ENCODE peak calls at places on chromosome 20, in seven cellular contexts. One of them, this sample, is unnamed.

GRCh38 chr20:9966966-9967365 is 67.8 kb upstream of the ANKEF1 start:
- DNase-seq in GM12864: no peak
- DNase-seq in caudate nucleus: no peak
- DNase-seq in IMR-90: no peak
- DNase-seq in nephron progenitor cell: no peak
- DNase-seq in T-helper 9 cell: no peak
- DNase-seq in lung microvascular endothelial cell: no peak
- DNase-seq in this sample: no peak

GRCh38 chr20:56409521-56409920 is 2.5 kb upstream of the CASS4 start:
- DNase-seq in GM12864: no peak
- DNase-seq in caudate nucleus: no peak
- DNase-seq in IMR-90: peak; percentile 94
- DNase-seq in nephron progenitor cell: no peak
- DNase-seq in T-helper 9 cell: no peak
- DNase-seq in lung microvascular endothelial cell: no peak
- DNase-seq in this sample: no peak

GRCh38 chr20:62636446-62636845 is 5.9 kb upstream of the SLCO4A1 start:
- DNase-seq in GM12864: no peak
- DNase-seq in caudate nucleus: no peak
- DNase-seq in IMR-90: no peak
- DNase-seq in nephron progenitor cell: no peak
- DNase-seq in T-helper 9 cell: no peak
- DNase-seq in lung microvascular endothelial cell: peak; percentile 38
- DNase-seq in this sample: no peak

GRCh38 chr20:33851842-33852466 is 40.8 kb downstream of the CHMP4B start:
- DNase-seq in GM12864: no peak
- DNase-seq in caudate nucleus: no peak
- DNase-seq in IMR-90: no peak
- DNase-seq in nephron progenitor cell: no peak
- DNase-seq in T-helper 9 cell: no peak
- DNase-seq in lung microvascular endothelial cell: no peak
- DNase-seq in this sample: no peak

GRCh38 chr20:13671500-13672288 is 33.0 kb upstream of the TASP1 start:
- DNase-seq in GM12864: no peak
- DNase-seq in caudate nucleus: no peak
- DNase-seq in IMR-90: peak; percentile 62
- DNase-seq in nephron progenitor cell: no peak
- DNase-seq in T-helper 9 cell: no peak
- DNase-seq in lung microvascular endothelial cell: peak; percentile 4
- DNase-seq in this sample: no peak

GRCh38 chr20:19253316-19253715 is 40.9 kb downstream of the SLC24A3 start:
- DNase-seq in GM12864: no peak
- DNase-seq in caudate nucleus: no peak
- DNase-seq in IMR-90: no peak
- DNase-seq in nephron progenitor cell: no peak
- DNase-seq in T-helper 9 cell: no peak
- DNase-seq in lung microvascular endothelial cell: no peak
- DNase-seq in this sample: no peak

GRCh38 chr20:17808357-17808756 is 108.6 kb downstream of the BANF2 start:
- DNase-seq in GM12864: no peak
- DNase-seq in caudate nucleus: no peak
- DNase-seq in IMR-90: peak; percentile 48
- DNase-seq in nephron progenitor cell: no peak
- DNase-seq in T-helper 9 cell: no peak
- DNase-seq in lung microvascular endothelial cell: peak; percentile 60
- DNase-seq in this sample: no peak

GRCh38 chr20:58945967-58946631 is 35.0 kb upstream of the NELFCD start:
- DNase-seq in GM12864: no peak
- DNase-seq in caudate nucleus: no peak
- DNase-seq in IMR-90: no peak
- DNase-seq in nephron progenitor cell: no peak
- DNase-seq in T-helper 9 cell: no peak
- DNase-seq in lung microvascular endothelial cell: no peak
- DNase-seq in this sample: no peak

GRCh38 chr20:24017160-24017761 is 28.7 kb upstream of the GGTLC1 start:
- DNase-seq in GM12864: no peak
- DNase-seq in caudate nucleus: no peak
- DNase-seq in IMR-90: no peak
- DNase-seq in nephron progenitor cell: no peak
- DNase-seq in T-helper 9 cell: no peak
- DNase-seq in lung microvascular endothelial cell: peak; percentile 84
- DNase-seq in this sample: no peak

GRCh38 chr20:57756921-57757320 is 47.1 kb upstream of the PMEPA1 start:
- DNase-seq in GM12864: no peak
- DNase-seq in caudate nucleus: no peak
- DNase-seq in IMR-90: no peak
- DNase-seq in nephron progenitor cell: no peak
- DNase-seq in T-helper 9 cell: no peak
- DNase-seq in lung microvascular endothelial cell: no peak
- DNase-seq in this sample: no peak

GRCh38 chr20:57124800-57125399 is 141.5 kb downstream of the BMP7 start:
- DNase-seq in GM12864: no peak
- DNase-seq in caudate nucleus: no peak
- DNase-seq in IMR-90: no peak
- DNase-seq in nephron progenitor cell: no peak
- DNase-seq in T-helper 9 cell: no peak
- DNase-seq in lung microvascular endothelial cell: no peak
- DNase-seq in this sample: no peak

GRCh38 chr20:58366016-58366415 is 23.0 kb upstream of the VAPB start:
- DNase-seq in GM12864: no peak
- DNase-seq in caudate nucleus: no peak
- DNase-seq in IMR-90: no peak
- DNase-seq in nephron progenitor cell: peak; percentile 30
- DNase-seq in T-helper 9 cell: no peak
- DNase-seq in lung microvascular endothelial cell: no peak
- DNase-seq in this sample: no peak

This sample was measured in LoVo.